ENCODE peak calls at places on chromosomes 1 and 21, in six cellular contexts. O is Karpas-422, A is DMS 273 treated with DMSO at 0.1 percent for 48 hours, U is astrocyte of the cerebellum, T is HTR-8/SVneo, W is brain microvascular endothelial cell. D is an unnamed sample.

GRCh38 chr1:234582626-234583354 is 27.2 kb downstream of the IRF2BP2 start:
- DNase-seq in O (no peak), W (peak), A (no peak), T (no peak), U (no peak), D (no peak)

GRCh38 chr1:116515702-116516101 is 55.1 kb downstream of the CD58 start:
- DNase-seq in A (no peak), T (no peak), W (no peak), O (no peak), U (no peak), D (no peak)

GRCh38 chr1:202016022-202016624 is 5.7 kb downstream of the ELF3 start:
- DNase-seq in O (no peak), U (no peak), W (no peak), A (no peak), T (no peak), D (peak)

GRCh38 chr1:226912587-226913176 is 27.4 kb upstream of the COQ8A start:
- DNase-seq in O (peak), W (peak), U (no peak), T (no peak), A (no peak), D (no peak)

GRCh38 chr1:177256153-177256814 is 85.5 kb downstream of the BRINP2 start:
- DNase-seq in T (peak), U (peak), A (no peak), O (peak), W (peak), D (no peak)

GRCh38 chr1:115063238-115063901 is 25.9 kb downstream of the TSPAN2 start:
- DNase-seq in W (no peak), T (no peak), O (no peak), A (no peak), U (no peak), D (no peak)

GRCh38 chr1:35561297-35561971 is 3.8 kb downstream of the NCDN start:
- DNase-seq in U (no peak), A (no peak), O (no peak), T (no peak), W (no peak), D (no peak)

GRCh38 chr1:48870596-48870995 is 93.9 kb upstream of the BEND5 start:
- DNase-seq in O (peak), A (no peak), U (no peak), W (no peak), T (no peak), D (no peak)

GRCh38 chr21:43306911-43307676 is 119.8 kb downstream of the SIK1 start:
- DNase-seq in A (no peak), O (no peak), T (peak), U (no peak), W (peak), D (no peak)

GRCh38 chr1:99003911-99004269 is 771 bp downstream of the PLPPR5 start:
- DNase-seq in U (no peak), W (no peak), A (no peak), O (no peak), T (no peak), D (no peak)

GRCh38 chr21:45848805-45849204 is 132.8 kb upstream of the COL6A1 start:
- DNase-seq in U (no peak), A (no peak), W (no peak), O (no peak), T (no peak), D (no peak)

GRCh38 chr21:39451332-39452206 is at the start of gene SH3BGR:
- DNase-seq in A (no peak), O (no peak), U (no peak), W (no peak), T (no peak), D (no peak)

GRCh38 chr1:110475358-110476027 is 24.5 kb downstream of the PROK1 start:
- DNase-seq in A (no peak), U (no peak), T (no peak), W (no peak), O (no peak), D (no peak)

GRCh38 chr1:15197591-15198447 is 44.3 kb downstream of the TMEM51 start:
- DNase-seq in T (no peak), W (no peak), U (no peak), A (no peak), O (no peak), D (no peak)

GRCh38 chr1:110060034-110060661 is 10.3 kb downstream of the ALX3 start:
- DNase-seq in W (no peak), U (no peak), O (peak), A (no peak), T (no peak), D (no peak)

GRCh38 chr1:59831529-59831928 is 16.8 kb downstream of the HOOK1 start:
- DNase-seq in T (no peak), O (no peak), W (no peak), U (no peak), A (peak), D (no peak)

GRCh38 chr1:119859647-119860046 is 36.7 kb downstream of the ADAM30 start:
- DNase-seq in O (no peak), W (peak), A (no peak), U (peak), T (peak), D (no peak)

GRCh38 chr1:241888232-241888631 is 40.2 kb downstream of the EXO1 start:
- DNase-seq in W (no peak), U (peak), T (peak), A (no peak), O (no peak), D (no peak)

GRCh38 chr1:231686384-231686783 is 59.8 kb downstream of the DISC1 start:
- DNase-seq in U (no peak), W (no peak), A (no peak), T (no peak), O (no peak), D (no peak)

GRCh38 chr1:50308883-50309282 is 114.4 kb downstream of the DMRTA2 start:
- DNase-seq in A (no peak), T (no peak), O (peak), U (peak), W (peak), D (no peak)

GRCh38 chr1:112395261-112395831 is 668 bp upstream of the CTTNBP2NL start:
- DNase-seq in O (no peak), A (no peak), T (no peak), U (no peak), W (no peak), D (no peak)

GRCh38 chr1:2375246-2375922 is 16.0 kb downstream of the MORN1 start:
- DNase-seq in W (no peak), T (no peak), O (no peak), A (no peak), U (no peak), D (no peak)

GRCh38 chr1:7688659-7689058 is 82.4 kb upstream of the VAMP3 start:
- DNase-seq in A (no peak), O (no peak), U (no peak), W (no peak), T (no peak), D (no peak)

GRCh38 chr1:41241748-41242644 is at the start of gene SCMH1:
- DNase-seq in U (no peak), A (peak), T (no peak), W (no peak), O (peak), D (no peak)

GRCh38 chr1:119040906-119041305 is 52.8 kb upstream of the TBX15 start:
- DNase-seq in W (no peak), T (no peak), U (no peak), O (no peak), A (no peak), D (no peak)

GRCh38 chr1:24594328-24594598 is 38.4 kb downstream of the NCMAP start:
- DNase-seq in T (no peak), A (no peak), U (no peak), W (no peak), O (no peak), D (no peak)

GRCh38 chr1:182584746-182585145 is 4.3 kb downstream of the RNASEL start:
- DNase-seq in A (no peak), O (no peak), T (no peak), U (no peak), W (no peak), D (no peak)